ENCODE peak calls at places on chromosomes 4 and X, in six cellular contexts. One of them, this sample, is unnamed.

GRCh38 chr4:76644831-76645485 is 209.9 kb downstream of the SHROOM3 start:
- DNase-seq in effector memory CD4-positive, alpha-beta T cell: no peak
- DNase-seq in A549: no peak
- DNase-seq in A673: no peak
- DNase-seq in GM23338: no peak
- DNase-seq in endodermal cell: no peak
- DNase-seq in this sample: no peak

GRCh38 chr4:143586080-143586479 is 72.6 kb downstream of the SMARCA5 start:
- DNase-seq in effector memory CD4-positive, alpha-beta T cell: no peak
- DNase-seq in A549: no peak
- DNase-seq in A673: peak
- DNase-seq in GM23338: no peak
- DNase-seq in endodermal cell: no peak
- DNase-seq in this sample: no peak

GRCh38 chrX:77389891-77390290 is 57.3 kb upstream of the FGF16 start:
- DNase-seq in effector memory CD4-positive, alpha-beta T cell: no peak
- DNase-seq in A549: no peak
- DNase-seq in A673: no peak
- DNase-seq in GM23338: no peak
- DNase-seq in endodermal cell: no peak
- DNase-seq in this sample: no peak

GRCh38 chr4:121216438-121216837 is 52.3 kb upstream of the TNIP3 start:
- DNase-seq in effector memory CD4-positive, alpha-beta T cell: no peak
- DNase-seq in A549: no peak
- DNase-seq in A673: no peak
- DNase-seq in GM23338: no peak
- DNase-seq in endodermal cell: no peak
- DNase-seq in this sample: no peak

GRCh38 chrX:24668111-24668510 is 21.0 kb upstream of the PCYT1B start:
- DNase-seq in effector memory CD4-positive, alpha-beta T cell: no peak
- DNase-seq in A549: no peak
- DNase-seq in A673: peak
- DNase-seq in GM23338: no peak
- DNase-seq in endodermal cell: peak
- DNase-seq in this sample: no peak

GRCh38 chr4:69060651-69061308 is 35.5 kb upstream of the UGT2B7 start:
- DNase-seq in effector memory CD4-positive, alpha-beta T cell: no peak
- DNase-seq in A549: no peak
- DNase-seq in A673: peak
- DNase-seq in GM23338: peak
- DNase-seq in endodermal cell: no peak
- DNase-seq in this sample: no peak

GRCh38 chr4:13627185-13627605 is 330 bp downstream of the BOD1L1 start:
- DNase-seq in effector memory CD4-positive, alpha-beta T cell: no peak
- DNase-seq in A549: no peak
- DNase-seq in A673: peak
- DNase-seq in GM23338: peak
- DNase-seq in endodermal cell: no peak
- DNase-seq in this sample: no peak

GRCh38 chrX:136806891-136807410 is 26.2 kb upstream of the ARHGEF6 start:
- DNase-seq in effector memory CD4-positive, alpha-beta T cell: no peak
- DNase-seq in A549: no peak
- DNase-seq in A673: no peak
- DNase-seq in GM23338: no peak
- DNase-seq in endodermal cell: no peak
- DNase-seq in this sample: no peak

GRCh38 chr4:184406915-184407314 is 67.4 kb downstream of the IRF2 start:
- DNase-seq in effector memory CD4-positive, alpha-beta T cell: no peak
- DNase-seq in A549: no peak
- DNase-seq in A673: no peak
- DNase-seq in GM23338: no peak
- DNase-seq in endodermal cell: no peak
- DNase-seq in this sample: no peak

GRCh38 chr4:82864336-82865001 is 26.5 kb downstream of the SEC31A start:
- DNase-seq in effector memory CD4-positive, alpha-beta T cell: no peak
- DNase-seq in A549: no peak
- DNase-seq in A673: no peak
- DNase-seq in GM23338: no peak
- DNase-seq in endodermal cell: no peak
- DNase-seq in this sample: peak

GRCh38 chr4:168153596-168154440 is 61.5 kb downstream of the ANXA10 start:
- DNase-seq in effector memory CD4-positive, alpha-beta T cell: peak
- DNase-seq in A549: peak
- DNase-seq in A673: peak
- DNase-seq in GM23338: peak
- DNase-seq in endodermal cell: peak
- DNase-seq in this sample: peak

GRCh38 chrX:136880452-136881013 is at the start of gene RBMX:
- DNase-seq in effector memory CD4-positive, alpha-beta T cell: peak
- DNase-seq in A549: peak
- DNase-seq in A673: peak
- DNase-seq in GM23338: peak
- DNase-seq in endodermal cell: peak
- DNase-seq in this sample: peak

GRCh38 chrX:39158801-39159657 is 357.8 kb downstream of the MID1IP1 start:
- DNase-seq in effector memory CD4-positive, alpha-beta T cell: no peak
- DNase-seq in A549: no peak
- DNase-seq in A673: no peak
- DNase-seq in GM23338: no peak
- DNase-seq in endodermal cell: no peak
- DNase-seq in this sample: no peak

GRCh38 chr4:26076000-26076587 is 162.1 kb downstream of the SMIM20 start:
- DNase-seq in effector memory CD4-positive, alpha-beta T cell: no peak
- DNase-seq in A549: no peak
- DNase-seq in A673: no peak
- DNase-seq in GM23338: no peak
- DNase-seq in endodermal cell: no peak
- DNase-seq in this sample: no peak

GRCh38 chr4:165481458-165481857 is 102.7 kb downstream of the CPE start:
- DNase-seq in effector memory CD4-positive, alpha-beta T cell: no peak
- DNase-seq in A549: no peak
- DNase-seq in A673: no peak
- DNase-seq in GM23338: no peak
- DNase-seq in endodermal cell: no peak
- DNase-seq in this sample: no peak

GRCh38 chr4:77025643-77026321 is 50.0 kb downstream of the CCNI start:
- DNase-seq in effector memory CD4-positive, alpha-beta T cell: no peak
- DNase-seq in A549: no peak
- DNase-seq in A673: no peak
- DNase-seq in GM23338: no peak
- DNase-seq in endodermal cell: no peak
- DNase-seq in this sample: no peak

GRCh38 chr4:152352645-152353116 is 183.2 kb downstream of the FBXW7 start:
- DNase-seq in effector memory CD4-positive, alpha-beta T cell: no peak
- DNase-seq in A549: peak
- DNase-seq in A673: peak
- DNase-seq in GM23338: peak
- DNase-seq in endodermal cell: peak
- DNase-seq in this sample: peak

GRCh38 chrX:24002792-24003191 is 24.2 kb downstream of the KLHL15 start:
- DNase-seq in effector memory CD4-positive, alpha-beta T cell: no peak
- DNase-seq in A549: no peak
- DNase-seq in A673: no peak
- DNase-seq in GM23338: no peak
- DNase-seq in endodermal cell: no peak
- DNase-seq in this sample: no peak

GRCh38 chrX:136209016-136209738 is 42.0 kb downstream of the MAP7D3 start:
- DNase-seq in effector memory CD4-positive, alpha-beta T cell: peak
- DNase-seq in A549: peak
- DNase-seq in A673: peak
- DNase-seq in GM23338: peak
- DNase-seq in endodermal cell: peak
- DNase-seq in this sample: peak

GRCh38 chrX:12965390-12965940 is 9.4 kb upstream of the TMSB4X start:
- DNase-seq in effector memory CD4-positive, alpha-beta T cell: no peak
- DNase-seq in A549: no peak
- DNase-seq in A673: peak
- DNase-seq in GM23338: no peak
- DNase-seq in endodermal cell: no peak
- DNase-seq in this sample: no peak

GRCh38 chr4:38664704-38665401 is 854 bp downstream of the KLF3 start:
- DNase-seq in effector memory CD4-positive, alpha-beta T cell: no peak
- DNase-seq in A549: no peak
- DNase-seq in A673: peak
- DNase-seq in GM23338: peak
- DNase-seq in endodermal cell: peak
- DNase-seq in this sample: no peak

GRCh38 chr4:10629394-10629793 is 55.2 kb downstream of the CLNK start:
- DNase-seq in effector memory CD4-positive, alpha-beta T cell: no peak
- DNase-seq in A549: no peak
- DNase-seq in A673: no peak
- DNase-seq in GM23338: no peak
- DNase-seq in endodermal cell: no peak
- DNase-seq in this sample: no peak

GRCh38 chr4:159723341-159724048 is 620.6 kb downstream of the RAPGEF2 start:
- DNase-seq in effector memory CD4-positive, alpha-beta T cell: no peak
- DNase-seq in A549: no peak
- DNase-seq in A673: no peak
- DNase-seq in GM23338: no peak
- DNase-seq in endodermal cell: peak
- DNase-seq in this sample: no peak

GRCh38 chr4:83639849-83640493 is 104.1 kb downstream of the GPAT3 start:
- DNase-seq in effector memory CD4-positive, alpha-beta T cell: peak
- DNase-seq in A549: peak
- DNase-seq in A673: peak
- DNase-seq in GM23338: peak
- DNase-seq in endodermal cell: peak
- DNase-seq in this sample: peak

GRCh38 chr4:32022071-32022470 is 1301.9 kb downstream of the PCDH7 start:
- DNase-seq in effector memory CD4-positive, alpha-beta T cell: no peak
- DNase-seq in A549: peak
- DNase-seq in A673: no peak
- DNase-seq in GM23338: no peak
- DNase-seq in endodermal cell: no peak
- DNase-seq in this sample: no peak

GRCh38 chrX:2492536-2493218 is 8.1 kb downstream of the DHRSX start:
- DNase-seq in effector memory CD4-positive, alpha-beta T cell: no peak
- DNase-seq in A549: no peak
- DNase-seq in A673: peak
- DNase-seq in GM23338: no peak
- DNase-seq in endodermal cell: peak
- DNase-seq in this sample: no peak

GRCh38 chrX:2490634-2491033 is 10.1 kb downstream of the DHRSX start:
- DNase-seq in effector memory CD4-positive, alpha-beta T cell: no peak
- DNase-seq in A549: no peak
- DNase-seq in A673: no peak
- DNase-seq in GM23338: no peak
- DNase-seq in endodermal cell: peak
- DNase-seq in this sample: no peak

GRCh38 chrX:2487366-2487765 is 13.4 kb downstream of the DHRSX start:
- DNase-seq in effector memory CD4-positive, alpha-beta T cell: no peak
- DNase-seq in A549: no peak
- DNase-seq in A673: no peak
- DNase-seq in GM23338: no peak
- DNase-seq in endodermal cell: peak
- DNase-seq in this sample: no peak

GRCh38 chrX:2488621-2489285 is 12.0 kb downstream of the DHRSX start:
- DNase-seq in effector memory CD4-positive, alpha-beta T cell: no peak
- DNase-seq in A549: no peak
- DNase-seq in A673: no peak
- DNase-seq in GM23338: no peak
- DNase-seq in endodermal cell: peak
- DNase-seq in this sample: no peak

GRCh38 chrX:2489446-2490445 is 11.0 kb downstream of the DHRSX start:
- DNase-seq in effector memory CD4-positive, alpha-beta T cell: no peak
- DNase-seq in A549: no peak
- DNase-seq in A673: no peak
- DNase-seq in GM23338: no peak
- DNase-seq in endodermal cell: peak
- DNase-seq in this sample: no peak
- H3K4me3 ChIP-seq in effector memory CD4-positive, alpha-beta T cell: no peak
- H3K4me3 ChIP-seq in A549: no peak
- H3K4me3 ChIP-seq in A673: no peak
- H3K4me3 ChIP-seq in GM23338: no peak
- H3K4me3 ChIP-seq in endodermal cell: no peak
- H3K4me3 ChIP-seq in this sample: no peak

GRCh38 chrX:129932792-129933321 is 26.9 kb downstream of the UTP14A start:
- DNase-seq in effector memory CD4-positive, alpha-beta T cell: no peak
- DNase-seq in A549: peak
- DNase-seq in A673: peak
- DNase-seq in GM23338: peak
- DNase-seq in endodermal cell: peak
- DNase-seq in this sample: no peak
- H3K4me3 ChIP-seq in effector memory CD4-positive, alpha-beta T cell: peak
- H3K4me3 ChIP-seq in A549: peak
- H3K4me3 ChIP-seq in A673: peak
- H3K4me3 ChIP-seq in GM23338: peak
- H3K4me3 ChIP-seq in endodermal cell: no peak
- H3K4me3 ChIP-seq in this sample: no peak

DNA sequence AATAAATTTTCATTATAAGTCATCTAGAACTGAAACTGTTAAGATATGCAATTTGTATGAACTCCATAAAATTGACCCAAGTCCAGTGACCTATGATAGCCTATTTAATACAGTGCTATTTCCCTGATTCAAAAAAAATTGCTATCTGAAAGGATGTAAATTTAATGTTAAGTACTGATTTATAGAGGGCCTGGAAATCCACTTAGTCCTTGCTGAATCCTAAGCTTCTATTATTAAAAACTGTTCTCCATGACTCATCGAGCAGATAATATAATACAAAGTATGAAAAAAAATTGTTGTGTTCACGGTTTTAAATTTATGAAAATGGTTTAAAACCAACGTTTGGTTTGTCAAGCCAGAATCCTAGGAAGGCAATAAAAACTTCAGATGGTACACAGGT is 704.8 kb upstream of the AADAT start:
- DNase-seq in effector memory CD4-positive, alpha-beta T cell: no peak
- DNase-seq in A549: no peak
- DNase-seq in A673: no peak
- DNase-seq in GM23338: no peak
- DNase-seq in endodermal cell: no peak
- DNase-seq in this sample: no peak
- H3K4me3 ChIP-seq in effector memory CD4-positive, alpha-beta T cell: no peak
- H3K4me3 ChIP-seq in A549: no peak
- H3K4me3 ChIP-seq in A673: no peak
- H3K4me3 ChIP-seq in GM23338: no peak
- H3K4me3 ChIP-seq in endodermal cell: no peak
- H3K4me3 ChIP-seq in this sample: no peak

GRCh38 chr4:112520598-112521122 is 4.7 kb upstream of the NEUROG2 start:
- DNase-seq in effector memory CD4-positive, alpha-beta T cell: no peak
- DNase-seq in A549: no peak
- DNase-seq in A673: no peak
- DNase-seq in GM23338: peak
- DNase-seq in endodermal cell: no peak
- DNase-seq in this sample: no peak

GRCh38 chr4:112522389-112522788 is 6.4 kb upstream of the NEUROG2 start:
- DNase-seq in effector memory CD4-positive, alpha-beta T cell: no peak
- DNase-seq in A549: no peak
- DNase-seq in A673: no peak
- DNase-seq in GM23338: no peak
- DNase-seq in endodermal cell: peak
- DNase-seq in this sample: no peak

GRCh38 chr4:112521123-112522116 is 5.4 kb upstream of the NEUROG2 start:
- DNase-seq in effector memory CD4-positive, alpha-beta T cell: no peak
- DNase-seq in A549: no peak
- DNase-seq in A673: no peak
- DNase-seq in GM23338: peak
- DNase-seq in endodermal cell: peak
- DNase-seq in this sample: no peak

GRCh38 chr4:112523764-112524505 is 8.0 kb upstream of the NEUROG2 start:
- DNase-seq in effector memory CD4-positive, alpha-beta T cell: peak
- DNase-seq in A549: peak
- DNase-seq in A673: peak
- DNase-seq in GM23338: peak
- DNase-seq in endodermal cell: peak
- DNase-seq in this sample: peak

GRCh38 chr4:112523008-112523440 is 7.0 kb upstream of the NEUROG2 start:
- DNase-seq in effector memory CD4-positive, alpha-beta T cell: no peak
- DNase-seq in A549: no peak
- DNase-seq in A673: peak
- DNase-seq in GM23338: peak
- DNase-seq in endodermal cell: peak
- DNase-seq in this sample: no peak
- H3K4me3 ChIP-seq in effector memory CD4-positive, alpha-beta T cell: peak
- H3K4me3 ChIP-seq in A549: peak
- H3K4me3 ChIP-seq in A673: peak
- H3K4me3 ChIP-seq in GM23338: peak
- H3K4me3 ChIP-seq in endodermal cell: peak
- H3K4me3 ChIP-seq in this sample: peak

This sample was measured in CD4-positive, CD25-positive, alpha-beta regulatory T cell.